ENCODE peak calls at places on chromosomes 16 and 17, in four cellular contexts. Q is progenitor cell of endocrine pancreas; O is stimulated activated naive CD8-positive, alpha-beta T cell treated with anti-CD3 and anti-CD28 coated beads, Interleukin-15, Interleukin-2, amounts not matched to agents 100 U/mL and 50 U/mL, for 24 hours; V is heart right ventricle. R is an unnamed sample.

GRCh38 chr16:77569406-77569805 is 134.6 kb upstream of the ADAMTS18 start:
- DNase-seq in Q (no peak), O (no peak), V (no peak), R (no peak)

GRCh38 chr17:39563476-39563875 is 44.2 kb downstream of the NEUROD2 start:
- DNase-seq in Q (no peak), O (no peak), V (no peak), R (no peak)

GRCh38 chr17:18236494-18236893 is 11.1 kb downstream of the LLGL1 start:
- DNase-seq in Q (no peak), O (no peak), V (no peak), R (no peak)

GRCh38 chr16:67526149-67526732 is 2.4 kb upstream of the RIPOR1 start:
- DNase-seq in Q (no peak), O (no peak), V (no peak), R (no peak)

GRCh38 chr17:47707056-47707791 is 13.3 kb downstream of the TBKBP1 start:
- DNase-seq in Q (no peak), O (no peak), V (no peak), R (no peak)

GRCh38 chr17:50478391-50479361 is at the start of gene RSAD1:
- DNase-seq in Q (peak), O (peak), V (peak), R (peak)

GRCh38 chr17:67531291-67531690 is 154.2 kb downstream of the PITPNC1 start:
- DNase-seq in Q (no peak), O (no peak), V (no peak), R (no peak)

GRCh38 chr17:80071116-80071980 is 30.0 kb upstream of the GAA start:
- DNase-seq in Q (no peak), O (no peak), V (peak), R (no peak)

GRCh38 chr17:43645765-43646481 is 15.8 kb downstream of the MEOX1 start:
- DNase-seq in Q (peak), O (peak), V (peak), R (no peak)

GRCh38 chr17:37802712-37803416 is 58.0 kb upstream of the HNF1B start:
- DNase-seq in Q (no peak), O (no peak), V (peak), R (no peak)

GRCh38 chr16:86768999-86769398 is 190.7 kb downstream of the FOXL1 start:
- DNase-seq in Q (no peak), O (no peak), V (no peak), R (no peak)

GRCh38 chr16:77759821-77760220 is 28.5 kb upstream of the VAT1L start:
- DNase-seq in Q (no peak), O (no peak), V (no peak), R (no peak)

GRCh38 chr17:35081638-35082037 is 18.1 kb upstream of the RFFL start:
- DNase-seq in Q (no peak), O (no peak), V (no peak), R (no peak)

R was measured in NCI-H748 treated with DMSO at 0.1 percent for 48 hours.